ENCODE peak calls at places on chromosomes 3 and 15, in four cellular contexts. K is HepG2, P is GM12878, O is K562. T is an unnamed sample.

GRCh38 chr15:74179983-74180688 is 6.6 kb downstream of the ISLR start:
- DNase-seq in K (no peak), P (no peak), O (no peak), T (no peak)

GRCh38 chr3:153577059-153577736 is 415.2 kb downstream of the RAP2B start:
- DNase-seq in K (no peak), P (no peak), O (no peak), T (no peak)

GRCh38 chr3:128481438-128481942 is 11.5 kb downstream of the GATA2 start:
- DNase-seq in K (no peak), P (no peak), O (no peak), T (no peak)

GRCh38 chr3:195259564-195260285 is 11.2 kb downstream of the XXYLT1 start:
- DNase-seq in K (peak), P (peak), O (peak), T (peak)

GRCh38 chr3:122168044-122168443 is 15.4 kb upstream of the CASR start:
- DNase-seq in K (no peak), P (no peak), O (no peak), T (no peak)

GRCh38 chr15:31256385-31257265 is 70.0 kb upstream of the KLF13 start:
- DNase-seq in K (no peak), P (no peak), O (no peak), T (no peak)

GRCh38 chr15:71093089-71094024 is 21.9 kb upstream of the THSD4 start:
- DNase-seq in K (no peak), P (no peak), O (no peak), T (no peak)

GRCh38 chr3:16828815-16829214 is 55.9 kb upstream of the PLCL2 start:
- DNase-seq in K (no peak), P (no peak), O (peak), T (peak)

GRCh38 chr15:63038926-63039673 is 3.4 kb upstream of the TPM1 start:
- DNase-seq in K (no peak), P (no peak), O (no peak), T (no peak)

GRCh38 chr3:126895178-126896066 is 87.5 kb upstream of the PLXNA1 start:
- DNase-seq in K (no peak), P (no peak), O (peak), T (no peak)

GRCh38 chr3:190566043-190566933 is 52.4 kb downstream of the IL1RAP start:
- DNase-seq in K (peak), P (no peak), O (peak), T (no peak)

GRCh38 chr15:100759698-100760356 is 119.8 kb upstream of the ALDH1A3 start:
- DNase-seq in K (peak), P (no peak), O (peak), T (no peak)

GRCh38 chr3:53721187-53721946 is 124.9 kb downstream of the CHDH start:
- DNase-seq in K (no peak), P (no peak), O (no peak), T (no peak)

GRCh38 chr3:42746455-42747450 is 26.3 kb downstream of the CCDC13 start:
- DNase-seq in K (peak), P (no peak), O (no peak), T (no peak)

GRCh38 chr3:168620854-168621253 is 525.1 kb upstream of the GOLIM4 start:
- DNase-seq in K (peak), P (no peak), O (no peak), T (peak)

GRCh38 chr3:147372525-147373027 is 33.8 kb downstream of the ZIC4 start:
- DNase-seq in K (no peak), P (no peak), O (no peak), T (no peak)

GRCh38 chr3:85697156-85697555 is 738.4 kb downstream of the CADM2 start:
- DNase-seq in K (no peak), P (no peak), O (no peak), T (no peak)

GRCh38 chr3:134652409-134652831 is 1.6 kb upstream of the KY start:
- DNase-seq in K (no peak), P (no peak), O (no peak), T (no peak)

GRCh38 chr3:47409284-47409683 is 28.5 kb downstream of the PTPN23 start:
- DNase-seq in K (no peak), P (no peak), O (no peak), T (no peak)

GRCh38 chr3:57582470-57583168 is 14.5 kb downstream of the ARF4 start:
- DNase-seq in K (no peak), P (no peak), O (no peak), T (peak)

GRCh38 chr3:179702271-179702947 is 49.6 kb downstream of the USP13 start:
- DNase-seq in K (no peak), P (no peak), O (no peak), T (no peak)

GRCh38 chr15:57307527-57308193 is 68.6 kb upstream of the CGNL1 start:
- DNase-seq in K (peak), P (no peak), O (no peak), T (no peak)

GRCh38 chr15:71336671-71337070 is 221.4 kb downstream of the THSD4 start:
- DNase-seq in K (no peak), P (no peak), O (no peak), T (no peak)

GRCh38 chr15:66287461-66288055 is 5.8 kb upstream of the DIS3L start:
- DNase-seq in K (no peak), P (no peak), O (peak), T (peak)

GRCh38 chr15:49688135-49688790 is 67.4 kb downstream of the DTWD1 start:
- DNase-seq in K (no peak), P (no peak), O (no peak), T (no peak)

GRCh38 chr3:18657858-18658820 is 233.0 kb upstream of the SATB1 start:
- DNase-seq in K (no peak), P (no peak), O (no peak), T (no peak)

GRCh38 chr15:80202641-80203360 is 49.2 kb downstream of the CTXND1 start:
- DNase-seq in K (no peak), P (no peak), O (no peak), T (no peak)

GRCh38 chr3:25856902-25857518 is 67.1 kb downstream of the OXSM start:
- DNase-seq in K (peak), P (no peak), O (peak), T (peak)

GRCh38 chr3:164524201-164524600 is 554.1 kb downstream of the SI start:
- DNase-seq in K (peak), P (no peak), O (no peak), T (no peak)

GRCh38 chr15:75763137-75763611 is 50.5 kb upstream of the CSPG4 start:
- DNase-seq in K (no peak), P (no peak), O (no peak), T (no peak)

GRCh38 chr3:39192490-39193092 is at the start of gene XIRP1:
- DNase-seq in K (no peak), P (no peak), O (no peak), T (no peak)

GRCh38 chr3:102063572-102063971 is 214.3 kb downstream of the NFKBIZ start:
- DNase-seq in K (no peak), P (no peak), O (no peak), T (no peak)

DNA sequence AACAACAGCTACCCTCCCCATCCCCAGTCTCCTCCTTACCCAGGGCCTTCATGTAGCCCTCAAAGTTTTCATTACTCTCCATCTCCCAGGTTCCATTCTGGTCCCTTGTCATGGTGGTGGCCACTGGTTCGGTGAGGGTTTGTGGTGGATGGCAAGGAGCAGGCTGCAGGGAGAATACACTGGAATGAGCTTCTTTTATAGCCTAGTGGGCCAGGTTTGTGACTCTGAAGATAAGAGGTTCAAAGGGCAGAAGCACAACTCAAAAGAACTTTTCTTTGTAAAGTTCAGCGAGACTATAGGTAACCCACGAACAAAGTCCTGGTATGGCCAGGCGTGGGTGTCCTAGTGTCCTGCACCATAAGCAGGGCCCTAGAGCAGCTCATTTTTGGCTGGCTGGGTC is at the start of gene RBP2:
- DNase-seq in K (no peak), P (no peak), O (no peak), T (peak)
- TF ChIP-seq FOXK2 in K (no peak), P (no peak), O (no peak), T (no peak)

GRCh38 chr3:24401090-24401810 is 93.4 kb downstream of the THRB start:
- DNase-seq in K (no peak), P (no peak), O (no peak), T (peak)
- TF ChIP-seq FOXK2 in K (no peak), P (no peak), O (no peak), T (no peak)

DNA sequence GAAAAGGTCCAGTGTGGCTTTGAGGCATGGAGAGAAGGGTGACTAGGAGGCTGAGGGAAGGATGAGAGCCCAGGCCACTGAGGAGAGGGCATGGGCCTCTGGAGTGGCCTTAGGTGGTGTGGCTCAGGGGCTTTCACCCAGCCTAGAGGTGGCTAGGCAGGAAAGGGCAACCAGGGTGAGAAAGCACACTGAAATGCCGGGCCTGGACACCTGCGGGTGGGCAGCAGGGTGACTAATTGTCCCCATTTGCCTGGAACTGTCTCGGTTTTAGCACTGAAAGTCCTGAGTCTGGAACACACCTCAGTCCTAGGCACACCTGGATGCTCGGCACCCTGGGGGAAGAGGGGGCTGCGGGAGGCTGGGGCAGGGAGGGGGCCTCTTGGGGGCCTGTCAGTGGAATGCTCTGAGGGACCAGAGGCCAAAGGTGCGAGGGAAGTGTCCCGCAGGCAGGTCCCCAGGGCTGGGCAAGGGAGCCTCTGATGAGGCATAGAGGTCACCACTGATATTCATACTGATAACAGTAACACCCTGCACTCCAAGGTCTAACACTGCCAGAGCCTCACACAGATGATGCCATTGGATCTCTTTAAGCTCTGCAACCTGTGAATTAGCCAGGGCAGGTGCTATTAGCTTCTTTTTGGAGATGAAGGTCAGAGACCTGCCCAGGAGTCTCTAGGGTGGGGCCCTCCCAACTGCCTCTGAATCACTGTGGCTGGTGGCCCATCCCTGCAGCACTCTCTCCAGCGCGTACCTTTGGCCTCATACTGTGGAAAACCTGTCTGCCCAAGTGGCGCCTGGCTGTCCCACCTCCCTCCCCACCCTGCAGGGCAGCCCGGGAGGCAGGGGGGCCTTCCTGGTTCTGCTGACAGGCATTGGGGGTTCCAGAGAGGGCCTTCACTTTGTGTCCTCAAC is 3.0 kb upstream of the PHGR1 start:
- DNase-seq in K (no peak), P (no peak), O (no peak), T (no peak)
- TF ChIP-seq FOXK2 in K (no peak), P (no peak), O (no peak), T (no peak)

DNA sequence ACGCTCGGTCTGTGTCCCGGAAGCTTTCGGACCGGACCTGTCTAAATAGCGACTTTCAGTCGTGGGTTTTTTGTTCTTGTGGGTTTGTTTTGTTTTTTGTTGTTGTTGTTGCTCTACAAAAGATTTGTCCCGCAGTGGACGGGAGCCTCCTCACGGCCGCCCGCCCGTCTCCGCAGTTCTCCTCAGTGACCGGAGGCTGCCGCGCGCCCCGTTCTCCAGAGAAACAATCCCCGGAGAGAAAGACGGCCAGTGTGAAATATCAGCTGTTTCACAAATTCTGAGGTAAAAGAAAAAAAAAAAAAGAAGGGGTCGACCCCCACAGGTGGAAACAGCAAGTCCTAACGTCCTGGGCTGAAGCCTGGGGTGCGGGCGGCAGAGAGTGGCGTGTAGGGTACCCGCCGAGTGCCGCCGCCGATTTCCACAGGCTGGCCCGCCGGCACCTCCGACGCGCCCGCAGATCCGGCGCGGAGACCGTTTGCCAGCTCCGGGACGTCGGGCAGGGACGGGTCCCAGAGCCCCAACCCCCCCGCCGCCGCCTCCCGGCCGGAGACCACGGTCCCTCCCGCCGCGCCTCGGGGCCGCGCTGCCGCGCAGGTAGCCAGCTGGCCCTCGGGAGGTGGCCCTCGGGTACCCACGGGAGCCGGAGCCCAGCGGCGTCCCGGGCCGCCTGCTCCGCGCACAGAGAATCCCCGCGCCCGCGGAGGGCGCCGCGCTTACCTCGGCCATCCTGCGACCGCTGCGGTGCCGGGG is 476 bp downstream of the BNC1 start:
- DNase-seq in K (no peak), P (no peak), O (no peak), T (peak)
- TF ChIP-seq FOXK2 in K (no peak), P (no peak), O (no peak), T (no peak)

T was measured in HEK293T.